ENCODE peak calls at places on chromosomes 7 and 10, in six cellular contexts. Y is NCI-H2081, A is SJSA1, C is COR-L47, I is thoracic aorta, R is GDM1. V is an unnamed sample.

GRCh38 chr10:86918022-86918471 is 39.4 kb downstream of the MMRN2 start:
- DNase-seq in Y (no peak), A (peak), C (no peak), I (no peak), R (no peak), V (no peak)

GRCh38 chr7:47100148-47100547 is 481.8 kb downstream of the TNS3 start:
- DNase-seq in Y (no peak), A (no peak), C (no peak), I (no peak), R (no peak), V (no peak)

GRCh38 chr7:151251926-151252835 is 3.7 kb upstream of the SMARCD3 start:
- DNase-seq in Y (peak), A (peak), C (peak), I (no peak), R (no peak), V (no peak)

GRCh38 chr10:71735709-71736569 is 16.4 kb upstream of the C10orf105 start:
- DNase-seq in Y (no peak), A (no peak), C (no peak), I (no peak), R (peak), V (no peak)

GRCh38 chr7:16695621-16696237 is 49.7 kb downstream of the BZW2 start:
- DNase-seq in Y (peak), A (peak), C (peak), I (no peak), R (peak), V (no peak)

GRCh38 chr7:67614843-67615242 is 618.2 kb downstream of the TYW1 start:
- DNase-seq in Y (no peak), A (no peak), C (no peak), I (no peak), R (no peak), V (no peak)

GRCh38 chr10:97888641-97889262 is 39.1 kb downstream of the GOLGA7B start:
- DNase-seq in Y (peak), A (peak), C (peak), I (no peak), R (no peak), V (peak)

GRCh38 chr7:131249003-131249402 is 78.7 kb upstream of the MKLN1 start:
- DNase-seq in Y (no peak), A (peak), C (no peak), I (peak), R (no peak), V (no peak)

GRCh38 chr10:63115732-63116383 is 17.3 kb upstream of the NRBF2 start:
- DNase-seq in Y (no peak), A (peak), C (no peak), I (peak), R (no peak), V (peak)